ENCODE peak calls at places on chromosomes 11 and 22, in four cellular contexts. One of them, this sample, is unnamed. For H3K4me1, the result is how much of the 10 kb centered on the place peaks cover.

GRCh38 chr22:21010426-21011113 is 4.4 kb upstream of the P2RX6 start:
- DNase-seq in GM23248: no peak
- DNase-seq in right cardiac atrium: peak
- DNase-seq in H1: no peak
- DNase-seq in this sample: no peak

GRCh38 chr11:57905439-57905838 is 118.2 kb upstream of the OR9Q1 start:
- DNase-seq in GM23248: no peak
- DNase-seq in right cardiac atrium: no peak
- DNase-seq in H1: no peak
- DNase-seq in this sample: no peak

GRCh38 chr11:122893131-122893530 is 10.6 kb downstream of the JHY start:
- DNase-seq in GM23248: peak
- DNase-seq in right cardiac atrium: no peak
- DNase-seq in H1: no peak
- DNase-seq in this sample: no peak

GRCh38 chr22:21951931-21952465 is 650 bp downstream of the PPM1F start:
- DNase-seq in GM23248: peak
- DNase-seq in right cardiac atrium: peak
- DNase-seq in H1: peak
- DNase-seq in this sample: no peak

GRCh38 chr11:34075178-34075820 is 23.8 kb downstream of the CAPRIN1 start:
- DNase-seq in GM23248: peak
- DNase-seq in right cardiac atrium: no peak
- DNase-seq in H1: no peak
- DNase-seq in this sample: no peak

GRCh38 chr22:42073568-42074152 is 388 bp upstream of the PHETA2 start:
- DNase-seq in GM23248: no peak
- DNase-seq in right cardiac atrium: no peak
- DNase-seq in H1: no peak
- DNase-seq in this sample: no peak

GRCh38 chr11:93063101-93063500 is 93.7 kb downstream of the MTNR1B start:
- DNase-seq in GM23248: no peak
- DNase-seq in right cardiac atrium: no peak
- DNase-seq in H1: no peak
- DNase-seq in this sample: no peak

GRCh38 chr11:60377737-60378136 is 595 bp upstream of the MS4A7 start:
- DNase-seq in GM23248: no peak
- DNase-seq in right cardiac atrium: peak
- DNase-seq in H1: no peak
- DNase-seq in this sample: no peak

GRCh38 chr22:49406879-49407587 is 420.6 kb downstream of the BRD1 start:
- DNase-seq in GM23248: no peak
- DNase-seq in right cardiac atrium: no peak
- DNase-seq in H1: no peak
- DNase-seq in this sample: no peak

GRCh38 chr11:10004526-10005113 is 289.4 kb downstream of the SBF2 start:
- DNase-seq in GM23248: peak
- DNase-seq in right cardiac atrium: no peak
- DNase-seq in H1: no peak
- DNase-seq in this sample: no peak

GRCh38 chr11:15199693-15200092 is 85.0 kb downstream of the INSC start:
- DNase-seq in GM23248: peak
- DNase-seq in right cardiac atrium: peak
- DNase-seq in H1: no peak
- DNase-seq in this sample: no peak

GRCh38 chr22:17303840-17304779 is 65.2 kb upstream of the CECR2 start:
- DNase-seq in GM23248: no peak
- DNase-seq in right cardiac atrium: no peak
- DNase-seq in H1: no peak
- DNase-seq in this sample: peak

GRCh38 chr11:908273-908672 is 2.3 kb downstream of the CHID1 start:
- DNase-seq in GM23248: peak
- DNase-seq in right cardiac atrium: no peak
- DNase-seq in H1: no peak
- DNase-seq in this sample: no peak

DNA sequence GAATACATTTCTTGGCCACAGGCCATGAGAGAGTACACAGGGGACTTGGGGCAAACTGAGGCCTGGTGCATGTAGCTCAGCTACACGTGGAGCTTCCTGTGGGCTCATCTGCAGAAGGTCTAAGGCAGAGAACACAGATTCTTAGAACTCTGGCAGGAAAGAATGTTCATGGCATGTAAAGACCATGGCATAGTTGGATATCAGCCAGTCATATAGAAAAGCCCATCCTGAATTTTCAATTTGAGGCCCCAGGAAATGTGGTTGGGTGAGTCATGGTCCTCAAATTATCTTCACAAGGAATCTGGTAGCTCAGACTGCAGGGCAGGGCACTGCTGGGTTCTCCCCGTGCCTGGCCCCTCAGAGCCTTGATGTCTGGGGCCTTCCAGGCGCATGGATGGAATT is 13.7 kb upstream of the ST3GAL4 start:
- DNase-seq in GM23248: peak
- DNase-seq in right cardiac atrium: peak
- DNase-seq in H1: no peak
- DNase-seq in this sample: no peak
- H3K27ac ChIP-seq in GM23248: peak
- H3K27ac ChIP-seq in right cardiac atrium: no peak
- H3K27ac ChIP-seq in H1: no peak
- H3K27ac ChIP-seq in this sample: no peak

GRCh38 chr11:77438487-77438886 is 35.4 kb downstream of the PAK1 start:
- DNase-seq in GM23248: no peak
- DNase-seq in right cardiac atrium: no peak
- DNase-seq in H1: no peak
- DNase-seq in this sample: no peak

GRCh38 chr11:77441409-77441808 is 32.5 kb downstream of the PAK1 start:
- DNase-seq in GM23248: no peak
- DNase-seq in right cardiac atrium: no peak
- DNase-seq in H1: no peak
- DNase-seq in this sample: no peak

GRCh38 chr11:77446911-77447629 is 26.8 kb downstream of the PAK1 start:
- DNase-seq in GM23248: no peak
- DNase-seq in right cardiac atrium: no peak
- DNase-seq in H1: no peak
- DNase-seq in this sample: no peak

GRCh38 chr11:77440678-77441077 is 33.2 kb downstream of the PAK1 start:
- DNase-seq in GM23248: no peak
- DNase-seq in right cardiac atrium: no peak
- DNase-seq in H1: no peak
- DNase-seq in this sample: no peak

GRCh38 chr11:77442394-77443053 is 31.4 kb downstream of the PAK1 start:
- DNase-seq in GM23248: no peak
- DNase-seq in right cardiac atrium: no peak
- DNase-seq in H1: no peak
- DNase-seq in this sample: no peak
- H3K4me3 ChIP-seq in GM23248: no peak
- H3K4me3 ChIP-seq in right cardiac atrium: no peak
- H3K4me3 ChIP-seq in H1: no peak
- H3K4me3 ChIP-seq in this sample: no peak

DNA sequence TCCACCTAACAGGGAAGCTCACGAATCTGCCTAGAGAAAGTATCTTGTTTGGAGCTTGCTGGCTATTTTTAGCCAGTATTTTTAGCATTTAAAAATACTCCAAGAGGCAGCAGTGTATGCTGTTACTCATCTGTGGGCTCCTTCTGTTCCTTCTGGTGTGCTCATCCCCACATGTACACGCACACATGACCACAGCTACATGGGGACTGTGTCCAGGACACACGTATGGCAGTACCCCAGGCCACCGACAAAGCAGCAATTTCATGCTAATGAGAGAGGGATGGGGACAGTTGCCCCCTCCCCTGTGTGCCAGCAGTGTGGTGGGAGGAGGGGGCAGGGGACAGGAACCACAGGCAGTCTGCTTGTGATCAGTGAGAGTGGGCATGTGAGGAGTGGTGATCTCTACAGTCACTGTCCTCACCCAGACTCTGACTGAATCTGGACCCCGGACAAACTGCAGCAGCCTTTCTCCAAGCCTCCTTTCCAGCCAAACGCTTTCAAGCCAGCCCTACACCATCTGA is 16.4 kb downstream of the USP2 start:
- DNase-seq in GM23248: peak
- DNase-seq in right cardiac atrium: no peak
- DNase-seq in H1: no peak
- DNase-seq in this sample: no peak
- H3K4me1 ChIP-seq in GM23248: under half
- H3K4me1 ChIP-seq in right cardiac atrium: under half
- H3K4me1 ChIP-seq in H1: under half
- H3K4me1 ChIP-seq in this sample: under half

DNA sequence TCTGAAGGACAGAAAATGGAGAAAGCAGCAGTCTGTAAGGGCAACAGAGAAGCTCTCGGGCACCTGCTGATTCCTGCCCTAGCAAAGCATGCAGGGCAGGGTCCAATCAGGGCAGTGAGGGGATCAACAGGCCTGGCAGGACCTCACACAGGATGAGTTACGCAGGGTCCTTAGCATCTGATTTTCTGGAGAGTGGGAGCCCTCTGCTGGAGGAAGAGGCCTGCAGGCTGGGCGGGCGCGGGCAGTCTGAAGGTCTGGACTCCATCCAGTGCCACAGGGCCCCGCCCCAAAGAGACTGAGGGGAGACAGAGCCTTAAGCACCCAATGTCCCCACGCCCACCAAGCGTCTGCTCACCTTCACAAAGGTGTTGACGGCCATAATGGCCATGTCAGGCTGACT is 28.9 kb downstream of the AP1B1 start:
- DNase-seq in GM23248: peak
- DNase-seq in right cardiac atrium: peak
- DNase-seq in H1: peak
- DNase-seq in this sample: no peak
- H3K27ac ChIP-seq in GM23248: no peak
- H3K27ac ChIP-seq in right cardiac atrium: no peak
- H3K27ac ChIP-seq in H1: no peak
- H3K27ac ChIP-seq in this sample: no peak

This sample was measured in effector memory CD4-positive, alpha-beta T cell.